ENCODE peak calls at places on chromosome 1, in ten cellular contexts. M, C, Z, Q, E, B, S, A, I and N are unnamed samples.

GRCh38 chr1:168488153-168488552 is 55.6 kb downstream of the XCL2 start:
- DNase-seq in Q (peak; percentile 72), S (no peak), Z (no peak), E (peak; percentile 61), A (no peak), B (peak; percentile 66), C (peak; percentile 53), M (no peak), I (no peak), N (peak; percentile 45)

GRCh38 chr1:157198619-157199420 is 60.6 kb upstream of the ETV3 start:
- DNase-seq in C (no peak), B (no peak), S (no peak), A (no peak), Q (no peak), Z (peak; percentile 86), I (no peak), E (no peak), M (no peak), N (no peak)

GRCh38 chr1:168135116-168135981 is 1.4 kb downstream of the GPR161 start:
- DNase-seq in Z (no peak), E (no peak), Q (no peak), A (no peak), M (no peak), C (no peak), S (no peak), B (no peak), I (no peak), N (no peak)

GRCh38 chr1:113681596-113682337 is 77.5 kb downstream of the PHTF1 start:
- DNase-seq in A (no peak), E (no peak), M (no peak), Q (no peak), S (no peak), B (no peak), C (no peak), Z (no peak), I (no peak), N (no peak)

GRCh38 chr1:240555524-240555923 is 56.4 kb downstream of the GREM2 start:
- DNase-seq in B (no peak), M (no peak), Q (peak; percentile 50), Z (no peak), S (no peak), C (no peak), E (no peak), I (no peak), A (no peak), N (no peak)

GRCh38 chr1:206470692-206471414 is 577 bp downstream of the IKBKE start:
- DNase-seq in B (peak; percentile 82), C (peak; percentile 66), Q (peak; percentile 90), S (peak; percentile 58), I (peak; percentile 35), Z (peak; percentile 66), M (peak; percentile 28), A (peak; percentile 38), E (no peak), N (no peak)

GRCh38 chr1:161113915-161114314 is 3.9 kb downstream of the PFDN2 start:
- DNase-seq in Q (no peak), M (no peak), C (no peak), Z (no peak), E (no peak), S (no peak), A (no peak), B (no peak), I (no peak), N (no peak)

GRCh38 chr1:26350701-26351590 is 3.0 kb downstream of the CRYBG2 start:
- DNase-seq in Z (no peak), A (peak; percentile 56), I (no peak), B (no peak), M (no peak), C (no peak), E (no peak), Q (no peak), S (no peak), N (no peak)

GRCh38 chr1:158060001-158060400 is 66.6 kb downstream of the KIRREL1 start:
- DNase-seq in B (no peak), Z (no peak), Q (no peak), I (no peak), M (no peak), E (no peak), A (peak; percentile 76), C (no peak), S (no peak), N (no peak)

GRCh38 chr1:45892068-45892785 is 88.8 kb downstream of the MAST2 start:
- DNase-seq in I (no peak), M (no peak), Z (no peak), A (no peak), Q (peak; percentile 91), B (peak; percentile 92), E (no peak), C (no peak), S (peak; percentile 44), N (peak; percentile 48)

GRCh38 chr1:2826736-2827292 is 25.3 kb upstream of the TTC34 start:
- DNase-seq in Q (no peak), C (peak; percentile 30), M (no peak), B (no peak), A (no peak), E (no peak), Z (no peak), I (no peak), S (no peak), N (no peak)
- H3K9me3 ChIP-seq in Q (no peaks in the 10 kb centered on the region), C (no peaks in the 10 kb centered on the region), M (peaks cover 5% of the 10 kb centered on the region), B (peaks cover 9% of the 10 kb centered on the region), A (no peaks in the 10 kb centered on the region), E (no peaks in the 10 kb centered on the region), Z (no peaks in the 10 kb centered on the region), I (peaks cover 14% of the 10 kb centered on the region), S (no peaks in the 10 kb centered on the region), N (no peaks in the 10 kb centered on the region)

GRCh38 chr1:25001125-25001915 is 71.2 kb upstream of the RUNX3 start:
- DNase-seq in Q (no peak), A (no peak), I (no peak), E (no peak), M (no peak), C (no peak), Z (no peak), B (no peak), S (no peak), N (no peak)
- H3K9me3 ChIP-seq in Q (no peaks in the 10 kb centered on the region), A (no peaks in the 10 kb centered on the region), I (no peaks in the 10 kb centered on the region), E (no peaks in the 10 kb centered on the region), M (no peaks in the 10 kb centered on the region), C (no peaks in the 10 kb centered on the region), Z (no peaks in the 10 kb centered on the region), B (no peaks in the 10 kb centered on the region), S (no peaks in the 10 kb centered on the region), N (no peaks in the 10 kb centered on the region)

GRCh38 chr1:238764779-238765178 is 621.6 kb upstream of the CHRM3 start:
- DNase-seq in Q (no peak), Z (no peak), M (no peak), S (no peak), A (no peak), E (no peak), C (no peak), B (peak; percentile 6), I (no peak), N (no peak)

GRCh38 chr1:238772321-238772720 is 614.0 kb upstream of the CHRM3 start:
- DNase-seq in S (no peak), M (no peak), E (no peak), Q (peak; percentile 48), Z (no peak), A (no peak), C (no peak), B (peak; percentile 41), I (no peak), N (no peak)

DNA sequence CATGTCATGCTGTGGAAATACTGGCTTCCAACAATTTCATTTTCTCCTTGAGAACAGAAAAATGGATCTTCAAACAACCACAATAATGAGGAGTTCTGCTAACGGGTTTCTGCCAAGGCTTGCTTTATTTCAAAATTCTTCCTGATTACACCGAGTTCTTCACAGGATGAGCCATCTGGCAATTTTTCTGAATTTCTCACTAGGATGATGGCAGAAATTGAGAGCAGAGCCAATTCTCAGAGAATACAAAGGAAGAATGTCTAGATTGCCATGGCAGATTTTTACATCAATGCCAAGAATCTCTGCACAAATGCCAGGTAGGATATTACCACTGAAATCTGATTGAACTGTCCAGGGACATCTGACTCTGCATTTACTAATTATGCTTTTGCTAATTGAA is 619.0 kb upstream of the CHRM3 start:
- DNase-seq in I (no peak), C (no peak), M (no peak), Z (no peak), A (no peak), Q (no peak), S (no peak), E (no peak), B (no peak), N (no peak)
- H3K9me3 ChIP-seq in I (peaks cover 6% of the 10 kb centered on the region), C (peaks cover 2% of the 10 kb centered on the region), M (peaks cover 14% of the 10 kb centered on the region), Z (peaks cover 7% of the 10 kb centered on the region), A (no peaks in the 10 kb centered on the region), Q (peaks cover 4% of the 10 kb centered on the region), S (peaks cover 10% of the 10 kb centered on the region), E (no peaks in the 10 kb centered on the region), B (peaks cover 11% of the 10 kb centered on the region), N (no peaks in the 10 kb centered on the region)

DNA sequence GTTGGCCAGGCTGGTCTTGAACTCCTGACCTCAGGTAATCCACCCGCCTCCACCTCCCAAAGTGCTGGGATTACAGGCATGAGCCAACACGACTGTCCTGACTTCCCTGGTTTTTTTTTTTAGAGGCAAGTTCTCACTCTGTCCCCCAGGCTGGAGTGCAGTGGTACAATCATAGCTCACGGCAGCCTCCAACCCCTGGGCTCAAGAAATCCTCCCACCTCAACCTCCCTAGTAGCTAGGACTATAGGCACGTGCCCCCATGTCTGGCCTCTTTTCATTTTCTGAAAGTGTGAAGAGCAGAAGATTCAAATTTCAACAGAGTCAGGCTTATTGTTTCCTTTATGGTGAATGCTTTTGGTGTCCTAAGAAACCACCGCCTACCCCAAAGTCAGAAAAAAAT is 21.7 kb upstream of the SOX13 start:
- DNase-seq in I (no peak), Q (no peak), C (no peak), B (no peak), A (no peak), M (no peak), Z (no peak), S (no peak), E (no peak), N (no peak)
- H3K9me3 ChIP-seq in I (no peaks in the 10 kb centered on the region), Q (no peaks in the 10 kb centered on the region), C (no peaks in the 10 kb centered on the region), B (no peaks in the 10 kb centered on the region), A (no peaks in the 10 kb centered on the region), M (no peaks in the 10 kb centered on the region), Z (no peaks in the 10 kb centered on the region), S (no peaks in the 10 kb centered on the region), E (no peaks in the 10 kb centered on the region), N (no peaks in the 10 kb centered on the region)

GRCh38 chr1:2855206-2856075 is 53.9 kb upstream of the TTC34 start:
- DNase-seq in S (no peak), I (no peak), B (no peak), Q (no peak), A (no peak), M (no peak), C (peak; percentile 29), E (peak; percentile 30), Z (no peak), N (no peak)
- H3K9me3 ChIP-seq in S (no peaks in the 10 kb centered on the region), I (no peaks in the 10 kb centered on the region), B (peaks cover 3% of the 10 kb centered on the region), Q (no peaks in the 10 kb centered on the region), A (peaks cover 5% of the 10 kb centered on the region), M (no peaks in the 10 kb centered on the region), C (no peaks in the 10 kb centered on the region), E (no peaks in the 10 kb centered on the region), Z (no peaks in the 10 kb centered on the region), N (no peaks in the 10 kb centered on the region)

DNA sequence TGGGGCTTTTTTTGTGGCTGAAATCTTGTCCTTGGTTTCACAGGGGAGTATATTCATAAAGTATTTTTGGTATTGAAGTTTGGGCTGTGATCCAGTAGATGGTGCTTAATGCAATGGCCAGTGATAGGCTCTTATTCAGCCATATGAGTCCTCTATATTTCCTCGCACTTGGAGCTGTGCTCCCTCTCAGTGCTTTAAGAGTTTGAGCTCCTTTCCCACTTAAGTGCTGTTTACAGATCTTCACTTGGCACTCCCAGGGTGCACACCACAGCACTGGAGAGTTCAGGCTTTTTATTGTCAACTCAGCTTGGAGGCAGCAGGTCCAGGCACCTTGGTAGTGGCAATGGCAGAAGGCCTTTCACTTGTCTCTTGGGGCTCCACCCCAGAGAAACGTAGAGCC is 54.9 kb downstream of the DRAM2 start:
- DNase-seq in Q (no peak), S (no peak), C (no peak), M (no peak), I (no peak), Z (no peak), E (no peak), B (no peak), A (no peak), N (no peak)
- H3K9me3 ChIP-seq in Q (no peaks in the 10 kb centered on the region), S (no peaks in the 10 kb centered on the region), C (peaks cover 5% of the 10 kb centered on the region), M (no peaks in the 10 kb centered on the region), I (no peaks in the 10 kb centered on the region), Z (no peaks in the 10 kb centered on the region), E (no peaks in the 10 kb centered on the region), B (no peaks in the 10 kb centered on the region), A (peaks cover under 1% of the 10 kb centered on the region), N (no peaks in the 10 kb centered on the region)